ENCODE peak calls at places on chromosome 18, in five cellular contexts. One of them, this sample, is unnamed.

GRCh38 chr18:24656044-24656443 is 195.6 kb downstream of the HRH4 start:
- DNase-seq in mesenchymal stem cell: peak
- DNase-seq in H1: no peak
- DNase-seq in trophoblast cell: no peak
- DNase-seq in H9: no peak
- DNase-seq in this sample: no peak

GRCh38 chr18:10420561-10421352 is 33.7 kb upstream of the APCDD1 start:
- DNase-seq in mesenchymal stem cell: no peak
- DNase-seq in H1: no peak
- DNase-seq in trophoblast cell: peak
- DNase-seq in H9: no peak
- DNase-seq in this sample: no peak

GRCh38 chr18:36064027-36064808 is 3.1 kb downstream of the RPRD1A start:
- DNase-seq in mesenchymal stem cell: no peak
- DNase-seq in H1: peak
- DNase-seq in trophoblast cell: no peak
- DNase-seq in H9: peak
- DNase-seq in this sample: no peak

GRCh38 chr18:28071199-28071598 is 105.7 kb downstream of the CDH2 start:
- DNase-seq in mesenchymal stem cell: no peak
- DNase-seq in H1: no peak
- DNase-seq in trophoblast cell: no peak
- DNase-seq in H9: no peak
- DNase-seq in this sample: no peak

GRCh38 chr18:50806208-50806616 is 13.6 kb downstream of the MRO start:
- DNase-seq in mesenchymal stem cell: no peak
- DNase-seq in H1: no peak
- DNase-seq in trophoblast cell: peak
- DNase-seq in H9: peak
- DNase-seq in this sample: no peak

GRCh38 chr18:48952287-48953095 is 1.7 kb upstream of the SMAD7 start:
- DNase-seq in mesenchymal stem cell: peak
- DNase-seq in H1: peak
- DNase-seq in trophoblast cell: peak
- DNase-seq in H9: peak
- DNase-seq in this sample: peak

GRCh38 chr18:11791131-11791530 is 60.1 kb upstream of the CHMP1B start:
- DNase-seq in mesenchymal stem cell: peak
- DNase-seq in H1: no peak
- DNase-seq in trophoblast cell: no peak
- DNase-seq in H9: no peak
- DNase-seq in this sample: no peak

GRCh38 chr18:76495435-76496199 is 575 bp upstream of the ZNF516 start:
- DNase-seq in mesenchymal stem cell: peak
- DNase-seq in H1: peak
- DNase-seq in trophoblast cell: no peak
- DNase-seq in H9: peak
- DNase-seq in this sample: peak

GRCh38 chr18:34942276-34942675 is 98.9 kb upstream of the MAPRE2 start:
- DNase-seq in mesenchymal stem cell: peak
- DNase-seq in H1: no peak
- DNase-seq in trophoblast cell: no peak
- DNase-seq in H9: no peak
- DNase-seq in this sample: no peak

GRCh38 chr18:22694954-22695353 is 238.2 kb upstream of the RBBP8 start:
- DNase-seq in mesenchymal stem cell: peak
- DNase-seq in H1: no peak
- DNase-seq in trophoblast cell: peak
- DNase-seq in H9: peak
- DNase-seq in this sample: no peak

GRCh38 chr18:6370886-6371635 is 43.6 kb downstream of the L3MBTL4 start:
- DNase-seq in mesenchymal stem cell: no peak
- DNase-seq in H1: no peak
- DNase-seq in trophoblast cell: no peak
- DNase-seq in H9: no peak
- DNase-seq in this sample: no peak

GRCh38 chr18:34796013-34796657 is 86.0 kb downstream of the DTNA start:
- DNase-seq in mesenchymal stem cell: no peak
- DNase-seq in H1: no peak
- DNase-seq in trophoblast cell: no peak
- DNase-seq in H9: no peak
- DNase-seq in this sample: no peak

GRCh38 chr18:13003466-13003896 is 12.3 kb downstream of the CEP192 start:
- DNase-seq in mesenchymal stem cell: peak
- DNase-seq in H1: peak
- DNase-seq in trophoblast cell: peak
- DNase-seq in H9: peak
- DNase-seq in this sample: no peak

GRCh38 chr18:45997689-45998088 is 30.6 kb upstream of the EPG5 start:
- DNase-seq in mesenchymal stem cell: no peak
- DNase-seq in H1: no peak
- DNase-seq in trophoblast cell: no peak
- DNase-seq in H9: no peak
- DNase-seq in this sample: no peak

GRCh38 chr18:8701546-8702118 is 3.7 kb upstream of the MTCL1 start:
- DNase-seq in mesenchymal stem cell: peak
- DNase-seq in H1: no peak
- DNase-seq in trophoblast cell: no peak
- DNase-seq in H9: no peak
- DNase-seq in this sample: no peak

GRCh38 chr18:35371412-35372195 is 5.5 kb downstream of the ZNF396 start:
- DNase-seq in mesenchymal stem cell: no peak
- DNase-seq in H1: no peak
- DNase-seq in trophoblast cell: no peak
- DNase-seq in H9: no peak
- DNase-seq in this sample: no peak

GRCh38 chr18:74963820-74964446 is 245.0 kb downstream of the PTGR3 start:
- DNase-seq in mesenchymal stem cell: peak
- DNase-seq in H1: no peak
- DNase-seq in trophoblast cell: no peak
- DNase-seq in H9: peak
- DNase-seq in this sample: no peak
- H3K14ac ChIP-seq in mesenchymal stem cell: no peak
- H3K14ac ChIP-seq in H1: no peak
- H3K14ac ChIP-seq in trophoblast cell: no peak
- H3K14ac ChIP-seq in H9: no peak
- H3K14ac ChIP-seq in this sample: no peak

GRCh38 chr18:62516242-62516641 is 6.6 kb upstream of the ZCCHC2 start:
- DNase-seq in mesenchymal stem cell: no peak
- DNase-seq in H1: no peak
- DNase-seq in trophoblast cell: no peak
- DNase-seq in H9: no peak
- DNase-seq in this sample: no peak
- H2BK12ac ChIP-seq in mesenchymal stem cell: no peak
- H2BK12ac ChIP-seq in H1: no peak
- H2BK12ac ChIP-seq in trophoblast cell: no peak
- H2BK12ac ChIP-seq in H9: no peak
- H2BK12ac ChIP-seq in this sample: no peak

DNA sequence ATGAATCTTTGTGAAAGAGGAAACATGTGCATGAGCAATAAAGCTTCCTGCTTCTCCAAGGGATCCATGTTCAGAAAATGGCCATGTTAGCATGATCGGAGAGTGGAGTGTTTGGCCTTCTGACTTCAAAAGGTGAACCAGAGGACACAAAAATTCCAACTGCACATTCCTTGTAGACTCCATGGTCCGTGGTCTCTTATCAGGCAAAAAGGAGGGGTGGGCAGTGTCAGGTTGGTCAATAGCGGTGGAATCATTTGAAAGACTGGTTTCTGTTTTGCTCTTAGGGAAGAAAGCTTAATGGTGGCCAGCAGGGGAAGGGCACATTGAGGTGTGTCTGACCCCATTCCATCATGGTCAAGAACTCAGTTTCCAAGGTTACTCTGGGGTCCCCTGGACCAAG is 144.2 kb downstream of the SOCS6 start:
- DNase-seq in mesenchymal stem cell: no peak
- DNase-seq in H1: no peak
- DNase-seq in trophoblast cell: no peak
- DNase-seq in H9: no peak
- DNase-seq in this sample: no peak
- H3K14ac ChIP-seq in mesenchymal stem cell: no peak
- H3K14ac ChIP-seq in H1: no peak
- H3K14ac ChIP-seq in trophoblast cell: no peak
- H3K14ac ChIP-seq in H9: no peak
- H3K14ac ChIP-seq in this sample: no peak

DNA sequence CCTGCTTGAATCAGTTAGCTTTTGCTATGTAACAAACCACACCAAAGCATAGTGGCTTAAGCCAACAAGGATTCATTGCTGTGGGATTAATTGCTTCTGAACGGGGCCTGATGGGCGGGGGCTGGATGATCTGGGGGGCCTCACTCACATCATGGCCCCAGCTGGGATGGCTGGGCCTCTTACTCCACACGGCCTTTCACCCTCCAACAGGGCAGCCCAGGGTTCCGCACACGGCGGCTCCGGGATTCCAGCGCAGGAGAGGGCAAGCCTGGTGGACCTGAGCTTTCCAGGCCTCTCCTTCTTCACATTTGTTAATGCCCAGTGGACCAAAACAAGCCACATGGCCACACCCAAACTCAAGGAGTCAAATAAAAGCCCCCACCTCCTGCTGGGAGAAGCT is 86.3 kb upstream of the PHLPP1 start:
- DNase-seq in mesenchymal stem cell: no peak
- DNase-seq in H1: no peak
- DNase-seq in trophoblast cell: no peak
- DNase-seq in H9: no peak
- DNase-seq in this sample: no peak
- H2BK12ac ChIP-seq in mesenchymal stem cell: no peak
- H2BK12ac ChIP-seq in H1: no peak
- H2BK12ac ChIP-seq in trophoblast cell: no peak
- H2BK12ac ChIP-seq in H9: no peak
- H2BK12ac ChIP-seq in this sample: no peak

GRCh38 chr18:25830787-25831186 is 259.6 kb downstream of the SS18 start:
- DNase-seq in mesenchymal stem cell: peak
- DNase-seq in H1: no peak
- DNase-seq in trophoblast cell: peak
- DNase-seq in H9: no peak
- DNase-seq in this sample: no peak

GRCh38 chr18:25825066-25825465 is 265.3 kb downstream of the SS18 start:
- DNase-seq in mesenchymal stem cell: peak
- DNase-seq in H1: no peak
- DNase-seq in trophoblast cell: no peak
- DNase-seq in H9: no peak
- DNase-seq in this sample: no peak

GRCh38 chr18:25827961-25828561 is 262.4 kb downstream of the SS18 start:
- DNase-seq in mesenchymal stem cell: peak
- DNase-seq in H1: no peak
- DNase-seq in trophoblast cell: peak
- DNase-seq in H9: peak
- DNase-seq in this sample: no peak

GRCh38 chr18:25826823-25827617 is 263.4 kb downstream of the SS18 start:
- DNase-seq in mesenchymal stem cell: no peak
- DNase-seq in H1: no peak
- DNase-seq in trophoblast cell: peak
- DNase-seq in H9: no peak
- DNase-seq in this sample: no peak

GRCh38 chr18:25826377-25826776 is 264.0 kb downstream of the SS18 start:
- DNase-seq in mesenchymal stem cell: no peak
- DNase-seq in H1: no peak
- DNase-seq in trophoblast cell: no peak
- DNase-seq in H9: no peak
- DNase-seq in this sample: no peak
- H3K14ac ChIP-seq in mesenchymal stem cell: no peak
- H3K14ac ChIP-seq in H1: no peak
- H3K14ac ChIP-seq in trophoblast cell: peak
- H3K14ac ChIP-seq in H9: peak
- H3K14ac ChIP-seq in this sample: no peak

DNA sequence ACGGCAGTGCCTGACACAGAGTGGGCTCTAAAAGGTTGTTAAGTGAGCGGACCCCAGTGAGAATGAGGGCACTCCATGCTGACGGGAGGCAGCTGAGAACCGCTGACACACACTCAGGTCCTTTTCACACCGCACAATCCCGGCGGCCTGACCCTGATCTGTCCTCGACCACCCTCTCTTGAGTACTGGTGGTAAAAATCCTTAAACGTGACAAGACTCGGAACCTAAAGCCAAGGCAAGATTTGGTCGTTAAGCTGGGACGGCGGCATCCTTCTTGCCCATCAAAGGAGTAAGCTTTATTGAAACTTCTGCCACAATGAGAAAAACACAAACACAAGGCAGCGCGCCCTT is 577 bp downstream of the TMX3 start:
- DNase-seq in mesenchymal stem cell: peak
- DNase-seq in H1: peak
- DNase-seq in trophoblast cell: no peak
- DNase-seq in H9: no peak
- DNase-seq in this sample: no peak
- H2BK12ac ChIP-seq in mesenchymal stem cell: peak
- H2BK12ac ChIP-seq in H1: peak
- H2BK12ac ChIP-seq in trophoblast cell: no peak
- H2BK12ac ChIP-seq in H9: no peak
- H2BK12ac ChIP-seq in this sample: no peak

DNA sequence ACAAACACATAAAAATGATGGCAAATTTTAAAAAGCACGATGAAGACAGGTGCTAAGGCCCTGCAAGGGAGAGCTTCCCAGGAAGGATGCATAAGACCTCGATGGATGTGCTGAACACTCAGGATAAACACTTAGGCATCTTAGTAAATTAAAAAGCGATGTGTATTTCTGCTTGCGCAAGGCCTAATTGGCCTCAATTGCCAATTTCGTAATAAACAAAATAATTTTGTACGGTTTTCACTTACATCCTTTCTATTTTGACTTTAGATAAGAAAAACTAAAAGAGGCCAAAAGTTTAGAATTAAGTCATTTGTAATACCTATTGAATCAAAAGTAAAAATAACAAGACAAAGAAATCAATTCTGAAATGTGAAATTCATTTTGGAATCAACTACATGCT is 189.1 kb downstream of the TCF4 start:
- DNase-seq in mesenchymal stem cell: no peak
- DNase-seq in H1: no peak
- DNase-seq in trophoblast cell: no peak
- DNase-seq in H9: no peak
- DNase-seq in this sample: no peak
- H3K14ac ChIP-seq in mesenchymal stem cell: no peak
- H3K14ac ChIP-seq in H1: no peak
- H3K14ac ChIP-seq in trophoblast cell: no peak
- H3K14ac ChIP-seq in H9: no peak
- H3K14ac ChIP-seq in this sample: no peak

DNA sequence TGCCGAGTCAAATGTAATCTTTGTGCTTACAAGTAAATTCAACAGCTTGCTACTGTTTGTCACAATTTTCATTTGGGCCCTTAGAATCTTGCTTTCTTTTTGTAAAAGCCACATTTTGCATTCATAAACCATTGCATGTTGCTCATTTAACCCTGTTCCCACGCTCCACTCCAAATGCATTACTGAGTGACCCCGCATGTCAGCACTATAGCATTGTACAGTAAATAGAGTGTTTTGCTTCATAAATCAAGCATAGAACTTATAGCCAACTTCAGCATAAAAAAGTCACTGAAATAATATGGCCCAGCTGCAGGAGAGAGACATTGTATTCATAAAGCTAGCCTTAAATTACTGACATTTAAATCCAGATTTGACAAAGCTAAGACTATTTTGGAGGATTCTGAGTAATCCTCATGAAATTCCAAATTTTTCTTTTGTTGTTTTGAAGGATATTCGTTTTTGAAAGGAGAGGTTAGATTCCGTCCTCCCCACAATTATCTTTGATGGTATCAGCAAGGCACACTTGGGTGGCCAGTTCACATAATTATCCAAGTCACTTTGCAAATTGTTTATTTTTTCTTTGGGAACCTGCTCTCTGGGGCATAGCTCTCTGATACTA is 320.9 kb upstream of the TCF4 start:
- DNase-seq in mesenchymal stem cell: peak
- DNase-seq in H1: no peak
- DNase-seq in trophoblast cell: no peak
- DNase-seq in H9: no peak
- DNase-seq in this sample: no peak
- H2BK12ac ChIP-seq in mesenchymal stem cell: no peak
- H2BK12ac ChIP-seq in H1: no peak
- H2BK12ac ChIP-seq in trophoblast cell: no peak
- H2BK12ac ChIP-seq in H9: no peak
- H2BK12ac ChIP-seq in this sample: no peak

This sample was measured in neuronal stem cell.